ENCODE peak calls at places on chromosomes 4 and X, in eight cellular contexts. G is PC-3, S is HCT116, R is stomach, J is IMR-90, A is astrocyte, I is brain microvascular endothelial cell, C is iPS DF 6.9. V is an unnamed sample.

GRCh38 chrX:10288400-10288799 is 131.6 kb downstream of the CLCN4 start:
- DNase-seq in G (peak; percentile 15), S (no peak), R (no peak), J (peak; percentile 13), A (peak; percentile 7), I (no peak), C (no peak), V (no peak)

GRCh38 chr4:140904904-140905303 is 148.7 kb upstream of the TBC1D9 start:
- DNase-seq in G (no peak), S (no peak), R (no peak), J (no peak), A (no peak), I (no peak), C (no peak), V (no peak)

GRCh38 chr4:109051054-109051453 is 251.4 kb downstream of the COL25A1 start:
- DNase-seq in G (no peak), S (no peak), R (no peak), J (no peak), A (no peak), I (no peak), C (no peak), V (no peak)

GRCh38 chr4:101393256-101393655 is 45.9 kb upstream of the PPP3CA start:
- DNase-seq in G (peak; percentile 68), S (peak; percentile 81), R (no peak), J (peak; percentile 65), A (peak; percentile 75), I (no peak), C (no peak), V (peak; percentile 77)

GRCh38 chrX:42129541-42129940 is 206.2 kb upstream of the CASK start:
- DNase-seq in G (no peak), S (no peak), R (no peak), J (no peak), A (no peak), I (no peak), C (no peak), V (no peak)

GRCh38 chr4:170697045-170697444 is 607.3 kb upstream of the AADAT start:
- DNase-seq in G (no peak), S (no peak), R (no peak), J (no peak), A (no peak), I (no peak), C (no peak), V (no peak)

GRCh38 chr4:124757121-124757520 is 44.6 kb upstream of the ANKRD50 start:
- DNase-seq in G (peak; percentile 50), S (no peak), R (no peak), J (peak; percentile 67), A (peak; percentile 10), I (no peak), C (no peak), V (peak; percentile 23)

GRCh38 chr4:92232566-92232965 is 71.2 kb upstream of the GRID2 start:
- DNase-seq in G (peak; percentile 47), S (no peak), R (no peak), J (peak; percentile 22), A (no peak), I (no peak), C (no peak), V (peak; percentile 51)

GRCh38 chr4:174523003-174523693 is 860 bp upstream of the HPGD start:
- DNase-seq in G (peak; percentile 36), S (no peak), R (no peak), J (no peak), A (no peak), I (no peak), C (no peak), V (no peak)

GRCh38 chrX:123860983-123861382 is 1.1 kb downstream of the XIAP start:
- DNase-seq in G (peak; percentile 23), S (no peak), R (no peak), J (peak; percentile 19), A (no peak), I (peak; percentile 4), C (no peak), V (peak; percentile 7)

GRCh38 chrX:139820358-139820984 is 112.4 kb downstream of the ATP11C start:
- DNase-seq in G (no peak), S (no peak), R (no peak), J (no peak), A (no peak), I (no peak), C (no peak), V (no peak)

GRCh38 chr4:151304755-151305154 is 20.6 kb downstream of the SH3D19 start:
- DNase-seq in G (peak; percentile 43), S (no peak), R (no peak), J (no peak), A (no peak), I (no peak), C (no peak), V (peak; percentile 61)

GRCh38 chr4:10879411-10880110 is 195.0 kb upstream of the CLNK start:
- DNase-seq in G (peak; percentile 32), S (no peak), R (no peak), J (peak; percentile 16), A (peak; percentile 49), I (peak; percentile 62), C (no peak), V (peak; percentile 3)

GRCh38 chr4:337932-338758 is 531 bp downstream of the ZNF141 start:
- DNase-seq in G (no peak), S (no peak), R (peak; percentile 40), J (peak; percentile 36), A (peak; percentile 34), I (peak; percentile 14), C (no peak), V (peak; percentile 4)

GRCh38 chr4:185293202-185293601 is 83.8 kb downstream of the SNX25 start:
- DNase-seq in G (no peak), S (no peak), R (no peak), J (no peak), A (no peak), I (no peak), C (no peak), V (no peak)

GRCh38 chr4:123465416-123465815 is 68.8 kb downstream of the SPRY1 start:
- DNase-seq in G (no peak), S (no peak), R (no peak), J (no peak), A (no peak), I (no peak), C (no peak), V (no peak)

GRCh38 chr4:13289391-13289790 is 194.7 kb downstream of the RAB28 start:
- DNase-seq in G (peak; percentile 36), S (no peak), R (no peak), J (peak; percentile 11), A (peak; percentile 82), I (peak; percentile 69), C (no peak), V (peak; percentile 72)

GRCh38 chr4:31193516-31193915 is 473.3 kb downstream of the PCDH7 start:
- DNase-seq in G (peak; percentile 2), S (no peak), R (no peak), J (no peak), A (no peak), I (no peak), C (no peak), V (no peak)

GRCh38 chr4:145019346-145019745 is 78.7 kb downstream of the ANAPC10 start:
- DNase-seq in G (no peak), S (no peak), R (no peak), J (no peak), A (no peak), I (no peak), C (no peak), V (no peak)

GRCh38 chr4:138952405-138952804 is 63.2 kb upstream of the NOCT start:
- DNase-seq in G (peak; percentile 39), S (no peak), R (no peak), J (peak; percentile 23), A (peak; percentile 34), I (no peak), C (no peak), V (peak; percentile 84)

GRCh38 chr4:176377705-176378302 is 58.0 kb downstream of the SPCS3 start:
- DNase-seq in G (peak; percentile 59), S (peak; percentile 27), R (no peak), J (peak; percentile 43), A (peak; percentile 17), I (no peak), C (no peak), V (peak; percentile 41)

GRCh38 chrX:43958529-43958928 is 14.7 kb downstream of the NDP start:
- DNase-seq in G (peak; percentile 76), S (peak; percentile 81), R (no peak), J (peak; percentile 83), A (peak; percentile 74), I (peak; percentile 74), C (peak; percentile 43), V (peak; percentile 68)

GRCh38 chr4:168923526-168924194 is 86.4 kb downstream of the CBR4 start:
- DNase-seq in G (peak; percentile 74), S (peak; percentile 61), R (peak; percentile 55), J (peak; percentile 86), A (peak; percentile 60), I (peak; percentile 71), C (peak; percentile 76), V (peak; percentile 42)

GRCh38 chr4:112876316-112876715 is 173.1 kb upstream of the ANK2 start:
- DNase-seq in G (no peak), S (no peak), R (no peak), J (no peak), A (no peak), I (no peak), C (no peak), V (no peak)
- H3K27ac ChIP-seq in G (no peak overlapping the region), S (no peak overlapping the region), R (no peak overlapping the region), J (no peak overlapping the region), A (no peak overlapping the region), I (no peak overlapping the region), C (no peak overlapping the region), V (no peak overlapping the region)

GRCh38 chr4:19381068-19381467 is 870.6 kb upstream of the SLIT2 start:
- DNase-seq in G (peak; percentile 81), S (no peak), R (no peak), J (peak; percentile 86), A (peak; percentile 67), I (no peak), C (no peak), V (peak; percentile 52)
- H3K27ac ChIP-seq in G (peak overlapping the region; percentile 93), S (no peak overlapping the region), R (no peak overlapping the region), J (no peak overlapping the region), A (peak overlapping the region; percentile 18), I (no peak overlapping the region), C (no peak overlapping the region), V (peak overlapping the region; percentile 36)

GRCh38 chrX:136779346-136779781 is 1.4 kb downstream of the ARHGEF6 start:
- DNase-seq in G (no peak), S (no peak), R (no peak), J (no peak), A (no peak), I (no peak), C (no peak), V (no peak)

GRCh38 chrX:136780738-136781137 is at the start of gene ARHGEF6:
- DNase-seq in G (peak; percentile 21), S (no peak), R (no peak), J (no peak), A (no peak), I (no peak), C (no peak), V (no peak)

GRCh38 chrX:136778914-136779313 is 1.8 kb downstream of the ARHGEF6 start:
- DNase-seq in G (no peak), S (no peak), R (no peak), J (no peak), A (no peak), I (no peak), C (no peak), V (no peak)

GRCh38 chrX:136781180-136781797 is 557 bp upstream of the ARHGEF6 start:
- DNase-seq in G (peak; percentile 79), S (no peak), R (no peak), J (no peak), A (no peak), I (peak; percentile 3), C (no peak), V (no peak)

GRCh38 chrX:136780241-136780640 is 491 bp downstream of the ARHGEF6 start:
- DNase-seq in G (no peak), S (no peak), R (no peak), J (no peak), A (no peak), I (no peak), C (no peak), V (no peak)
- H3K27ac ChIP-seq in G (no peak overlapping the region), S (no peak overlapping the region), R (peak overlapping the region; percentile 43), J (no peak overlapping the region), A (no peak overlapping the region), I (no peak overlapping the region), C (no peak overlapping the region), V (no peak overlapping the region)

GRCh38 chr4:2836391-2836859 is 7.2 kb upstream of the ADD1 start:
- DNase-seq in G (no peak), S (no peak), R (peak; percentile 19), J (no peak), A (no peak), I (no peak), C (no peak), V (no peak)
- H3K27ac ChIP-seq in G (no peak overlapping the region), S (no peak overlapping the region), R (peak overlapping the region; percentile 8), J (no peak overlapping the region), A (no peak overlapping the region), I (no peak overlapping the region), C (no peak overlapping the region), V (no peak overlapping the region)